ENCODE peak calls at places on chromosomes 4 and X, in five cellular contexts. One of them, this sample, is unnamed.

GRCh38 chr4:3010577-3010976 is 47.2 kb downstream of the GRK4 start:
- DNase-seq in H7: no peak
- DNase-seq in aorta: no peak
- DNase-seq in hypothalamus: no peak
- DNase-seq in sciatic nerve: no peak
- DNase-seq in this sample: no peak

GRCh38 chr4:147824316-147824715 is 92.4 kb downstream of the ARHGAP10 start:
- DNase-seq in H7: no peak
- DNase-seq in aorta: no peak
- DNase-seq in hypothalamus: no peak
- DNase-seq in sciatic nerve: no peak
- DNase-seq in this sample: no peak

GRCh38 chrX:78652971-78653822 is 5.9 kb downstream of the RTL3 start:
- DNase-seq in H7: no peak
- DNase-seq in aorta: no peak
- DNase-seq in hypothalamus: no peak
- DNase-seq in sciatic nerve: no peak
- DNase-seq in this sample: no peak

GRCh38 chr4:126582737-126583136 is 1050.0 kb upstream of the INTU start:
- DNase-seq in H7: no peak
- DNase-seq in aorta: no peak
- DNase-seq in hypothalamus: no peak
- DNase-seq in sciatic nerve: no peak
- DNase-seq in this sample: no peak

GRCh38 chr4:11511321-11511720 is 82.6 kb upstream of the HS3ST1 start:
- DNase-seq in H7: no peak
- DNase-seq in aorta: no peak
- DNase-seq in hypothalamus: no peak
- DNase-seq in sciatic nerve: no peak
- DNase-seq in this sample: no peak

GRCh38 chr4:2793578-2793919 is 664 bp downstream of the SH3BP2 start:
- DNase-seq in H7: no peak
- DNase-seq in aorta: peak; percentile 89
- DNase-seq in hypothalamus: no peak
- DNase-seq in sciatic nerve: peak; percentile 78
- DNase-seq in this sample: peak; percentile 32

GRCh38 chr4:17324431-17324830 is 187.5 kb downstream of the QDPR start:
- DNase-seq in H7: peak; percentile 49
- DNase-seq in aorta: no peak
- DNase-seq in hypothalamus: peak; percentile 4
- DNase-seq in sciatic nerve: peak; percentile 71
- DNase-seq in this sample: peak; percentile 69

GRCh38 chrX:12329476-12329875 is 191.2 kb downstream of the FRMPD4 start:
- DNase-seq in H7: no peak
- DNase-seq in aorta: no peak
- DNase-seq in hypothalamus: no peak
- DNase-seq in sciatic nerve: no peak
- DNase-seq in this sample: no peak

GRCh38 chrX:72105436-72105835 is 26.3 kb downstream of the RTL5 start:
- DNase-seq in H7: no peak
- DNase-seq in aorta: no peak
- DNase-seq in hypothalamus: no peak
- DNase-seq in sciatic nerve: no peak
- DNase-seq in this sample: no peak

GRCh38 chr4:147407261-147408045 is 73.4 kb upstream of the EDNRA start:
- DNase-seq in H7: peak; percentile 10
- DNase-seq in aorta: no peak
- DNase-seq in hypothalamus: no peak
- DNase-seq in sciatic nerve: no peak
- DNase-seq in this sample: no peak

GRCh38 chrX:41152221-41152620 is 67.0 kb downstream of the USP9X start:
- DNase-seq in H7: no peak
- DNase-seq in aorta: no peak
- DNase-seq in hypothalamus: no peak
- DNase-seq in sciatic nerve: no peak
- DNase-seq in this sample: no peak